ENCODE peak calls at places on chromosome 22, in four cellular contexts. F, U, W and G are unnamed samples.
A peak's percentile ranks its signal among the peaks of the same experiment; 100 is the strongest.

GRCh38 chr22:42928969-42929837 is 72.1 kb upstream of the ARFGAP3 start:
- DNase-seq in F (no peak), U (peak; percentile 61), W (no peak), G (no peak)

GRCh38 chr22:19524170-19525115 is at the start of gene CLDN5:
- DNase-seq in F (no peak), W (peak; percentile 56), U (no peak), G (peak; percentile 56)

GRCh38 chr22:44244265-44244822 is 63.6 kb downstream of the PARVG start:
- DNase-seq in F (no peak), W (no peak), U (no peak), G (no peak)

GRCh38 chr22:41595703-41596102 is 6.1 kb upstream of the PMM1 start:
- DNase-seq in F (no peak), U (no peak), W (no peak), G (no peak)

GRCh38 chr22:32204211-32204855 is 540 bp downstream of the RFPL2 start:
- DNase-seq in F (no peak), W (no peak), U (no peak), G (no peak)

GRCh38 chr22:45077286-45077685 is 67.5 kb upstream of the PHF21B start:
- DNase-seq in W (no peak), F (no peak), U (no peak), G (no peak)

GRCh38 chr22:23249506-23250423 is 69.5 kb downstream of the BCR start:
- DNase-seq in U (no peak), F (no peak), W (peak; percentile 66), G (no peak)

GRCh38 chr22:37690901-37691504 is 4.9 kb downstream of the NOL12 start:
- DNase-seq in U (no peak), F (no peak), W (no peak), G (no peak)

GRCh38 chr22:49976439-49977175 is 16.0 kb downstream of the PIM3 start:
- DNase-seq in W (peak; percentile 14), U (peak; percentile 67), F (peak; percentile 29), G (no peak)
- TF ChIP-seq TAF1 in W (no peak), U (no peak), F (no peak), G (no peak)

GRCh38 chr22:24965822-24966626 is 13.5 kb downstream of the KIAA1671 start:
- DNase-seq in F (no peak), W (no peak), U (no peak), G (no peak)

GRCh38 chr22:24964441-24964840 is 11.9 kb downstream of the KIAA1671 start:
- DNase-seq in W (no peak), F (no peak), U (no peak), G (no peak)

GRCh38 chr22:24972369-24972768 is 19.9 kb downstream of the KIAA1671 start:
- DNase-seq in U (no peak), W (no peak), F (no peak), G (no peak)

GRCh38 chr22:24969588-24970301 is 17.2 kb downstream of the KIAA1671 start:
- DNase-seq in F (no peak), U (no peak), W (no peak), G (no peak)

DNA sequence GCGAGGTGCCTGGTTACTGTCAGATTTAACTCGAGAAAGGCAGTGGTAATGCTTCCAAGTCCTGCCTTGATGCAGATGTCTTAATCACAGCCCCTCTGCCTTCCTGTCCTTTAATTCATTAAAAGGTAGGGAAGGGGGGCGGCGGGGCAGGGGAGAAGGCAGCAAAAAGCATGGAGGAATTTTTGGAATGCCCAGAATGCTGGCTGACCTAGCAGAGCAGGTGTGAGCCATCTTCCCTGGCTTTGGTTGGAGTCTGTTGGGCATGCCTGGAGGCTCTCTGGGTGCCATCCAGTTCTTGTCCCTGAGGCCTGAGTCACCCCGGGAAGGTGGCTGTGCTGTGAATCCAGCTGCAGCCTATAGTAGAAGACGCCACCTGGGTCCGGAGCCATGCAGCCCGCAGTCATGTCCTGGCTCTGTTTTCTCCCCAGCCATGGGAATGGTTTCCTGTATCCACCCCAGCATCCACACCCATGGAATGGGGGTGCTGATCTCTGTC is 15.6 kb downstream of the KIAA1671 start:
- DNase-seq in F (no peak), U (no peak), W (no peak), G (no peak)
- TF ChIP-seq TAF1 in F (no peak), U (no peak), W (no peak), G (no peak)

GRCh38 chr22:18012528-18012927 is 11.8 kb downstream of the MICAL3 start:
- DNase-seq in U (no peak), F (no peak), W (no peak), G (no peak)
- TF ChIP-seq TAF1 in U (no peak), F (no peak), W (no peak), G (no peak)

GRCh38 chr22:21698430-21699329 is 32.9 kb downstream of the PPIL2 start:
- DNase-seq in F (no peak), U (no peak), W (peak; percentile 76), G (no peak)
- TF ChIP-seq TAF1 in F (no peak), U (no peak), W (no peak), G (no peak)